ENCODE peak calls at places on chromosomes 2 and 18, in eight cellular contexts. H is AG10803, D is lung, M is SK-N-SH, B is colonic mucosa, T is AG09319, G is dorsolateral prefrontal cortex, S is left ventricle myocardium inferior. C is an unnamed sample.

GRCh38 chr2:128342550-128342949 is 23.9 kb upstream of the HS6ST1 start:
- DNase-seq in S (no peak), D (peak), G (no peak), M (no peak), B (no peak), T (no peak), H (no peak), C (peak)

GRCh38 chr2:109171444-109172334 is 42.7 kb downstream of the SH3RF3 start:
- DNase-seq in T (peak), D (peak), S (peak), H (peak), B (peak), G (no peak), M (peak), C (peak)

GRCh38 chr2:3539836-3540235 is 18.3 kb downstream of the RNASEH1 start:
- DNase-seq in M (peak), S (no peak), H (no peak), B (no peak), D (no peak), G (no peak), T (no peak), C (no peak)

GRCh38 chr18:2856499-2856898 is 9.7 kb downstream of the EMILIN2 start:
- DNase-seq in B (no peak), M (no peak), G (no peak), S (no peak), T (no peak), D (no peak), H (no peak), C (peak)

GRCh38 chr2:50433635-50434034 is 598.3 kb downstream of the NRXN1 start:
- DNase-seq in D (no peak), G (no peak), S (no peak), T (no peak), B (no peak), H (no peak), M (no peak), C (no peak)

GRCh38 chr18:2847341-2848144 is 737 bp downstream of the EMILIN2 start:
- DNase-seq in H (peak), S (peak), T (no peak), D (no peak), B (no peak), G (no peak), M (peak), C (no peak)

GRCh38 chr2:95353613-95354468 is 48.7 kb upstream of the FAHD2A start:
- DNase-seq in B (no peak), M (no peak), S (no peak), T (no peak), G (no peak), H (no peak), D (no peak), C (no peak)

GRCh38 chr2:232240896-232241295 is 137.7 kb upstream of the ALPP start:
- DNase-seq in M (no peak), D (no peak), G (no peak), S (no peak), H (no peak), B (no peak), T (no peak), C (no peak)

GRCh38 chr2:160205511-160205910 is 5.4 kb upstream of the ITGB6 start:
- DNase-seq in S (no peak), M (no peak), D (peak), H (peak), B (peak), T (peak), G (no peak), C (no peak)

GRCh38 chr2:197851451-197851850 is 47.1 kb downstream of the PLCL1 start:
- DNase-seq in D (no peak), B (no peak), M (no peak), T (no peak), H (no peak), S (no peak), G (no peak), C (no peak)

GRCh38 chr2:58976374-58977055 is 735.4 kb upstream of the FANCL start:
- DNase-seq in S (no peak), M (no peak), B (no peak), D (no peak), T (no peak), G (no peak), H (no peak), C (no peak)

GRCh38 chr2:206565666-206566065 is 76.6 kb upstream of the FAM237A start:
- DNase-seq in M (no peak), G (no peak), S (no peak), B (no peak), H (no peak), D (no peak), T (no peak), C (no peak)

GRCh38 chr2:234579231-234579962 is 82.5 kb upstream of the ARL4C start:
- DNase-seq in T (no peak), G (no peak), S (no peak), H (peak), M (peak), B (no peak), D (no peak), C (no peak)

GRCh38 chr18:78873916-78874505 is 105.6 kb upstream of the SALL3 start:
- DNase-seq in T (no peak), G (no peak), S (no peak), M (no peak), B (no peak), H (peak), D (no peak), C (peak)

GRCh38 chr2:216742411-216742810 is 47.1 kb upstream of the IGFBP5 start:
- DNase-seq in M (no peak), S (peak), T (no peak), G (no peak), B (no peak), H (peak), D (peak), C (no peak)

GRCh38 chr2:188600536-188601210 is 309.0 kb downstream of the GULP1 start:
- DNase-seq in D (no peak), T (no peak), B (no peak), S (no peak), H (peak), M (no peak), G (no peak), C (no peak)

GRCh38 chr2:235238537-235238936 is 255.3 kb upstream of the AGAP1 start:
- DNase-seq in T (peak), H (peak), D (peak), B (peak), M (peak), G (peak), S (peak), C (peak)

GRCh38 chr2:204730588-204730987 is 185.3 kb downstream of the PARD3B start:
- DNase-seq in M (peak), S (no peak), G (no peak), H (no peak), D (no peak), B (no peak), T (no peak), C (no peak)

GRCh38 chr2:28247326-28247725 is 145.3 kb upstream of the FOSL2 start:
- DNase-seq in G (no peak), B (no peak), S (no peak), M (no peak), H (no peak), T (no peak), D (no peak), C (no peak)

GRCh38 chr2:236654496-236654895 is 84.9 kb downstream of the ACKR3 start:
- DNase-seq in M (no peak), G (no peak), B (no peak), D (peak), H (no peak), S (no peak), T (no peak), C (peak)

GRCh38 chr2:98378901-98379300 is 32.6 kb downstream of the CNGA3 start:
- DNase-seq in D (peak), T (peak), G (no peak), H (peak), B (peak), S (peak), M (no peak), C (peak)

GRCh38 chr2:43484323-43484930 is 111.4 kb downstream of the THADA start:
- DNase-seq in B (no peak), G (no peak), M (peak), H (peak), D (no peak), T (no peak), S (no peak), C (no peak)

GRCh38 chr2:85804583-85804982 is 50.8 kb downstream of the ATOH8 start:
- DNase-seq in T (no peak), H (peak), B (no peak), M (peak), G (no peak), S (no peak), D (no peak), C (no peak)

GRCh38 chr2:25273985-25274550 is 67.7 kb downstream of the DNMT3A start:
- DNase-seq in S (no peak), D (no peak), G (no peak), H (no peak), T (no peak), M (no peak), B (no peak), C (no peak)

GRCh38 chr2:9712263-9712662 is 81.5 kb upstream of the YWHAQ start:
- DNase-seq in G (no peak), B (no peak), T (no peak), H (no peak), M (no peak), S (no peak), D (no peak), C (peak)

GRCh38 chr2:207902822-207903221 is 122.5 kb downstream of the PLEKHM3 start:
- DNase-seq in G (no peak), B (no peak), D (peak), S (no peak), M (no peak), H (peak), T (no peak), C (no peak)

GRCh38 chr2:66470199-66470598 is 35.3 kb downstream of the MEIS1 start:
- DNase-seq in T (no peak), D (no peak), B (no peak), M (no peak), S (no peak), G (no peak), H (no peak), C (no peak)

GRCh38 chr2:197322143-197322542 is 11.6 kb upstream of the ANKRD44 start:
- DNase-seq in B (no peak), S (no peak), T (no peak), H (no peak), M (no peak), D (no peak), G (no peak), C (no peak)

GRCh38 chr2:144011098-144011497 is 508.8 kb downstream of the ZEB2 start:
- DNase-seq in H (no peak), M (no peak), S (no peak), B (no peak), T (no peak), G (no peak), D (no peak), C (no peak)
- TF ChIP-seq CTCF in H (no peak), M (no peak), S (no peak), B (no peak), T (no peak), G (no peak), D (no peak), C (no peak)

DNA sequence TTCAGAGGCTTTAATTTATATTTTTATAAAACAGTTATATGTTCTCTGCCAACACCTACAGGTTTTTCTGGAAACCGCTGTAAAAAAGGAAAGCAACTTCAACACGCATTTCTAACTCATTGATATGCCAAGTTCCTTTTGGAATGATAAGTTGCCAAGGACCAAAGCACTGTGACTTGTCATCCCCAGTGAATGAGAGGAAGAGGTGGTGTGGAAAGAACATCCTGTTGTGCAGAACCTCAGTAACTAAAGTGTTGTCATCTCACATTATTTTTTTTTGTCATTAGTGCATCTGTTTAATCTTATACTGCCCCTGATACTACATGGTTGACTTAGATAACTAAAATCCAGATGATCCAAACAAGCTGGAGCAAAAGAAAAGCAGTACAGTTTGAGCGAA is 96.0 kb upstream of the NEUROD1 start:
- DNase-seq in T (no peak), D (no peak), H (no peak), S (no peak), B (no peak), G (no peak), M (no peak), C (no peak)
- TF ChIP-seq CTCF in T (no peak), D (no peak), H (no peak), S (no peak), B (no peak), G (no peak), M (no peak), C (no peak)

GRCh38 chr2:238139141-238139840 is 823 bp downstream of the KLHL30 start:
- DNase-seq in T (no peak), H (no peak), M (no peak), S (peak), D (no peak), B (no peak), G (no peak), C (no peak)
- TF ChIP-seq CTCF in T (peak), H (peak), M (peak), S (peak), D (no peak), B (peak), G (peak), C (peak)

DNA sequence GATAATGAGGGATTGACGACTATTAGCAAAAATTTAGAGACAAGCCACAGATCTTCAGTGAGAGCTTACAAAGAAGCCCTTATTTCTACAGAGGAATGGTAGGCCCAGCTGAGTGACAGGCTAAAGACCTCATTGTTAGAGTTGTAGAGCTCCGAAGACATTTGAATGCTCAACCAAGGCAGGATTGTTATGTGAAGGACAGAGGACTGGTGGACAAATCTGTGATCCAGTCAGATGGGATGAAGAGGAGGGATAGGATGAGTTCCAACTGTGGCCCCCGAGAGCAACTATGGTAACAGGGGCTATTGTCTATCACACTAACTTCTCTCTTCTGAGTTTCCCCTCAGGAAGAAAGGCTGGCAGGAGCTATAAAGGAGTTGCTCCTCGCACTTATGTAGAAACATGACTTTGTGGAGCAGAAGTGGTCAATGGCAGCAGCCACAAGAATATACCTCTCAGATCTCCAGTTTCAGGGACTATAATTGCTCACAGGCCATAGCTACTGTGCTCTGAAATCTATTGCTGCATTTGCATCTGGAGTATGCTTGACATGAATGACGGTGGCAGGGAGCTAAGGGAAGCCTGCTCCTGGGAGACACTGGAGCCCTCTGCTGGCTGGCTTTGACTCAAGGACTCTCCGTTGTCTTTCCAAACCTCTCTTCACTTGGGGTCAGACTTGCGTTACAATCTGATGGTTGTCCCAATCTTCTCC is 50.3 kb upstream of the GREB1L start:
- DNase-seq in B (peak), G (peak), H (peak), T (peak), M (peak), D (peak), S (peak), C (no peak)
- TF ChIP-seq CTCF in B (peak), G (peak), H (peak), T (peak), M (peak), D (peak), S (peak), C (peak)

DNA sequence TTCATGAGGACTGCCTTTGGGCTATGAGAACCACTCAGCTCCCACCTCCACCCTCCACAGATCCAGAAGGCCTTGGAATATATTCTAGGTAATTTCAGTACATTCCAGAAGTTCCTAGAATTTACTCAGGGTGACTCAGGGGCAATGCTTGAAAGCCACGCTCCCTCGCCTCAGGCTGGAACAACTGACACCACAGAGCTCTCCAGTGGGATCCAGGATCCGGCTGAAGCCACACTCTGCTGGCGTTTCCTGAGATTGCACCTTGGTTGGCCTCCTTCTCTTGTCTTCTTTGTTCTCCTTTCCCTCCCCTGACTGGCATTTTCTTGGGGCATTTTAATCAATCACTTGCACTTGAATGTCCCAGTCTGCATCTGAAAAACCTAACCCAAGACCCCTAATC is 92.6 kb upstream of the KCNE4 start:
- DNase-seq in H (peak), S (no peak), T (peak), G (no peak), B (no peak), D (no peak), M (no peak), C (no peak)
- TF ChIP-seq CTCF in H (peak), S (no peak), T (peak), G (no peak), B (no peak), D (no peak), M (peak), C (no peak)

GRCh38 chr2:63054812-63055509 is 4.3 kb downstream of the OTX1 start:
- DNase-seq in B (no peak), G (no peak), M (peak), D (no peak), H (no peak), S (no peak), T (no peak), C (no peak)

GRCh38 chr2:63055510-63056308 is 5.1 kb downstream of the OTX1 start:
- DNase-seq in G (no peak), H (no peak), D (no peak), S (no peak), T (no peak), M (peak), B (no peak), C (no peak)

GRCh38 chr2:63053235-63053888 is 2.7 kb downstream of the OTX1 start:
- DNase-seq in S (no peak), H (no peak), B (no peak), T (no peak), M (no peak), G (no peak), D (no peak), C (no peak)

GRCh38 chr2:63052411-63053234 is 2.0 kb downstream of the OTX1 start:
- DNase-seq in M (peak), T (no peak), H (no peak), G (no peak), S (no peak), D (no peak), B (no peak), C (no peak)

GRCh38 chr2:63053889-63054725 is 3.5 kb downstream of the OTX1 start:
- DNase-seq in B (peak), T (no peak), G (no peak), S (no peak), H (no peak), D (no peak), M (peak), C (no peak)
- TF ChIP-seq CTCF in B (no peak), T (no peak), G (no peak), S (no peak), H (no peak), D (no peak), M (peak), C (no peak)